ENCODE peak calls at places on chromosomes 4 and X, in seven cellular contexts. One of them, this sample, is unnamed.

GRCh38 chrX:13464599-13465275 is 104.7 kb upstream of the EGFL6 start:
- DNase-seq in HCT116: no peak
- DNase-seq in SK-N-SH: no peak
- DNase-seq in H1: no peak
- DNase-seq in HepG2: no peak
- DNase-seq in K562: no peak
- DNase-seq in GM12878: no peak
- DNase-seq in this sample: no peak

GRCh38 chr4:37604464-37604863 is 81.7 kb downstream of the RELL1 start:
- DNase-seq in HCT116: peak
- DNase-seq in SK-N-SH: no peak
- DNase-seq in H1: no peak
- DNase-seq in HepG2: no peak
- DNase-seq in K562: no peak
- DNase-seq in GM12878: no peak
- DNase-seq in this sample: no peak

GRCh38 chrX:79065696-79066095 is 78.8 kb upstream of the GPR174 start:
- DNase-seq in HCT116: no peak
- DNase-seq in SK-N-SH: no peak
- DNase-seq in H1: no peak
- DNase-seq in HepG2: no peak
- DNase-seq in K562: no peak
- DNase-seq in GM12878: peak
- DNase-seq in this sample: no peak

GRCh38 chr4:97984545-97985131 is 158.6 kb downstream of the STPG2 start:
- DNase-seq in HCT116: peak
- DNase-seq in SK-N-SH: no peak
- DNase-seq in H1: no peak
- DNase-seq in HepG2: no peak
- DNase-seq in K562: no peak
- DNase-seq in GM12878: no peak
- DNase-seq in this sample: no peak

GRCh38 chr4:81428002-81428401 is 43.7 kb downstream of the RASGEF1B start:
- DNase-seq in HCT116: no peak
- DNase-seq in SK-N-SH: no peak
- DNase-seq in H1: no peak
- DNase-seq in HepG2: no peak
- DNase-seq in K562: no peak
- DNase-seq in GM12878: no peak
- DNase-seq in this sample: no peak

GRCh38 chrX:69137371-69137881 is 27.8 kb downstream of the PJA1 start:
- DNase-seq in HCT116: no peak
- DNase-seq in SK-N-SH: no peak
- DNase-seq in H1: no peak
- DNase-seq in HepG2: no peak
- DNase-seq in K562: no peak
- DNase-seq in GM12878: no peak
- DNase-seq in this sample: peak

GRCh38 chr4:40199179-40199670 is 2.4 kb downstream of the RHOH start:
- DNase-seq in HCT116: no peak
- DNase-seq in SK-N-SH: no peak
- DNase-seq in H1: no peak
- DNase-seq in HepG2: no peak
- DNase-seq in K562: no peak
- DNase-seq in GM12878: no peak
- DNase-seq in this sample: no peak

GRCh38 chrX:39165185-39165584 is 363.9 kb downstream of the MID1IP1 start:
- DNase-seq in HCT116: no peak
- DNase-seq in SK-N-SH: no peak
- DNase-seq in H1: no peak
- DNase-seq in HepG2: no peak
- DNase-seq in K562: no peak
- DNase-seq in GM12878: no peak
- DNase-seq in this sample: no peak

GRCh38 chr4:169621754-169622481 is 1.5 kb downstream of the CLCN3 start:
- DNase-seq in HCT116: no peak
- DNase-seq in SK-N-SH: peak
- DNase-seq in H1: no peak
- DNase-seq in HepG2: peak
- DNase-seq in K562: peak
- DNase-seq in GM12878: no peak
- DNase-seq in this sample: no peak

GRCh38 chrX:37347420-37347819 is 1.7 kb upstream of the PRRG1 start:
- DNase-seq in HCT116: no peak
- DNase-seq in SK-N-SH: no peak
- DNase-seq in H1: no peak
- DNase-seq in HepG2: peak
- DNase-seq in K562: no peak
- DNase-seq in GM12878: no peak
- DNase-seq in this sample: no peak

GRCh38 chr4:148426643-148427042 is 15.6 kb downstream of the NR3C2 start:
- DNase-seq in HCT116: no peak
- DNase-seq in SK-N-SH: no peak
- DNase-seq in H1: no peak
- DNase-seq in HepG2: no peak
- DNase-seq in K562: no peak
- DNase-seq in GM12878: no peak
- DNase-seq in this sample: no peak

GRCh38 chr4:158884280-158884679 is 115.5 kb downstream of the FNIP2 start:
- DNase-seq in HCT116: no peak
- DNase-seq in SK-N-SH: no peak
- DNase-seq in H1: no peak
- DNase-seq in HepG2: no peak
- DNase-seq in K562: no peak
- DNase-seq in GM12878: no peak
- DNase-seq in this sample: no peak
- TF ChIP-seq YY1 in HCT116: no peak
- TF ChIP-seq YY1 in SK-N-SH: no peak
- TF ChIP-seq YY1 in H1: no peak
- TF ChIP-seq YY1 in HepG2: no peak
- TF ChIP-seq YY1 in K562: no peak
- TF ChIP-seq YY1 in GM12878: no peak
- TF ChIP-seq YY1 in this sample: no peak

GRCh38 chrX:24147165-24147564 is 2.4 kb upstream of the ZFX start:
- DNase-seq in HCT116: no peak
- DNase-seq in SK-N-SH: no peak
- DNase-seq in H1: no peak
- DNase-seq in HepG2: no peak
- DNase-seq in K562: no peak
- DNase-seq in GM12878: no peak
- DNase-seq in this sample: no peak

GRCh38 chrX:24145340-24146186 is 4.0 kb upstream of the ZFX start:
- DNase-seq in HCT116: no peak
- DNase-seq in SK-N-SH: peak
- DNase-seq in H1: no peak
- DNase-seq in HepG2: peak
- DNase-seq in K562: no peak
- DNase-seq in GM12878: no peak
- DNase-seq in this sample: no peak

GRCh38 chrX:24148118-24148517 is 1.4 kb upstream of the ZFX start:
- DNase-seq in HCT116: no peak
- DNase-seq in SK-N-SH: no peak
- DNase-seq in H1: no peak
- DNase-seq in HepG2: no peak
- DNase-seq in K562: no peak
- DNase-seq in GM12878: no peak
- DNase-seq in this sample: no peak

GRCh38 chrX:24144528-24144927 is 5.0 kb upstream of the ZFX start:
- DNase-seq in HCT116: no peak
- DNase-seq in SK-N-SH: no peak
- DNase-seq in H1: no peak
- DNase-seq in HepG2: no peak
- DNase-seq in K562: no peak
- DNase-seq in GM12878: no peak
- DNase-seq in this sample: no peak

DNA sequence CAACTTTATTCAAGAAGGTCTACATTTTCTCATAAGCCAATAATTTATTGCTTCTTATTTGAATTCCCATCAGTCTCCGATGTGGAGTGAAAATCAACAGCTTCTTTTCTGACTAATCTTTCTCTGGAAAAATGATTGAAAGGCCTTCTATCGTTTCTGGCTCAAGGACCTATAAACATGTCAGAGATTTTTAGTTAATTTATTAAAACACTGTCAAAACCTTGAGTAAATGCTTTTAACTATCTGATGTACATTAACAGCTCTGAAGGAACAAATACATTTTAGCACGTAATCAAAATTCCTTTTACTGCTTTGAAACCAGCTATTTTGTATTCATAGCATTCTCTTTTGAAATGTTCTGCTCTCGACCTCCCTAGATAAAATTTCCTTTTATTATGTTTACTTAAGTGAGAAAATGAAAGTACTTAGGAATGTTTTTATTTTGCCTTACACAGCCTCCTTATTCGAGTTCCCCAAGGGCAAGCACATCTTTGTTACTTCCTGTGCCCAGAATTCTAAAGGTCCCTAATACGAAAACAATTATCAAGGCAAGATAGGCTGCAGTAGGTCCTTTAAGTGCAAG is 3.2 kb upstream of the ZFX start:
- DNase-seq in HCT116: no peak
- DNase-seq in SK-N-SH: no peak
- DNase-seq in H1: no peak
- DNase-seq in HepG2: no peak
- DNase-seq in K562: no peak
- DNase-seq in GM12878: no peak
- DNase-seq in this sample: no peak
- H3K9ac ChIP-seq in HCT116: peak
- H3K9ac ChIP-seq in SK-N-SH: peak
- H3K9ac ChIP-seq in H1: no peak
- H3K9ac ChIP-seq in HepG2: no peak
- H3K9ac ChIP-seq in K562: no peak
- H3K9ac ChIP-seq in GM12878: no peak
- H3K9ac ChIP-seq in this sample: no peak

DNA sequence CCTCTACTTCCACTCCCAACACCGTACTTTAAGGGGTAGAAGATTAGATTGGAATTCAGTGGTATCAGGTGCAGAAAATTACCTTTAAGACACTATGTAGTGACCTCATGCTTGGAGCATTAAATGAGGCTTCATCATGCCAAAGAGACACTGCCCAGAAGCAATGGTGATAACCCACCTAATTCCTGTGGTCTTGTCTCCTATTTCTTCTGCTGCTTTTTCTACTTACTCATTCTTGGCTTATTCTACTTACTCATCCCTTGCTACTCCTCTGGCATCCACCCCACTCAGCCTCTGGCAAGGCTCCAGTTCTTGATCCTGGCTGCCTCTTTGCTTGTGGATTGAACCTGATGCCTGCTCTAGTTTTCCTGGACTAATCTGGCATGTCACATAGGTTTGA is 62.3 kb upstream of the ADAMTS3 start:
- DNase-seq in HCT116: no peak
- DNase-seq in SK-N-SH: peak
- DNase-seq in H1: no peak
- DNase-seq in HepG2: no peak
- DNase-seq in K562: no peak
- DNase-seq in GM12878: no peak
- DNase-seq in this sample: no peak
- TF ChIP-seq YY1 in HCT116: no peak
- TF ChIP-seq YY1 in SK-N-SH: no peak
- TF ChIP-seq YY1 in H1: no peak
- TF ChIP-seq YY1 in HepG2: no peak
- TF ChIP-seq YY1 in K562: no peak
- TF ChIP-seq YY1 in GM12878: no peak
- TF ChIP-seq YY1 in this sample: no peak

GRCh38 chr4:156729416-156729815 is 242.2 kb downstream of the PDGFC start:
- DNase-seq in HCT116: no peak
- DNase-seq in SK-N-SH: no peak
- DNase-seq in H1: no peak
- DNase-seq in HepG2: no peak
- DNase-seq in K562: no peak
- DNase-seq in GM12878: no peak
- DNase-seq in this sample: no peak

GRCh38 chr4:156733582-156733981 is 238.0 kb downstream of the PDGFC start:
- DNase-seq in HCT116: no peak
- DNase-seq in SK-N-SH: no peak
- DNase-seq in H1: no peak
- DNase-seq in HepG2: no peak
- DNase-seq in K562: no peak
- DNase-seq in GM12878: no peak
- DNase-seq in this sample: no peak

GRCh38 chr4:156738756-156739155 is 232.8 kb downstream of the PDGFC start:
- DNase-seq in HCT116: no peak
- DNase-seq in SK-N-SH: no peak
- DNase-seq in H1: no peak
- DNase-seq in HepG2: no peak
- DNase-seq in K562: no peak
- DNase-seq in GM12878: no peak
- DNase-seq in this sample: no peak

GRCh38 chr4:156732634-156733033 is 239.0 kb downstream of the PDGFC start:
- DNase-seq in HCT116: no peak
- DNase-seq in SK-N-SH: no peak
- DNase-seq in H1: no peak
- DNase-seq in HepG2: no peak
- DNase-seq in K562: no peak
- DNase-seq in GM12878: no peak
- DNase-seq in this sample: no peak

DNA sequence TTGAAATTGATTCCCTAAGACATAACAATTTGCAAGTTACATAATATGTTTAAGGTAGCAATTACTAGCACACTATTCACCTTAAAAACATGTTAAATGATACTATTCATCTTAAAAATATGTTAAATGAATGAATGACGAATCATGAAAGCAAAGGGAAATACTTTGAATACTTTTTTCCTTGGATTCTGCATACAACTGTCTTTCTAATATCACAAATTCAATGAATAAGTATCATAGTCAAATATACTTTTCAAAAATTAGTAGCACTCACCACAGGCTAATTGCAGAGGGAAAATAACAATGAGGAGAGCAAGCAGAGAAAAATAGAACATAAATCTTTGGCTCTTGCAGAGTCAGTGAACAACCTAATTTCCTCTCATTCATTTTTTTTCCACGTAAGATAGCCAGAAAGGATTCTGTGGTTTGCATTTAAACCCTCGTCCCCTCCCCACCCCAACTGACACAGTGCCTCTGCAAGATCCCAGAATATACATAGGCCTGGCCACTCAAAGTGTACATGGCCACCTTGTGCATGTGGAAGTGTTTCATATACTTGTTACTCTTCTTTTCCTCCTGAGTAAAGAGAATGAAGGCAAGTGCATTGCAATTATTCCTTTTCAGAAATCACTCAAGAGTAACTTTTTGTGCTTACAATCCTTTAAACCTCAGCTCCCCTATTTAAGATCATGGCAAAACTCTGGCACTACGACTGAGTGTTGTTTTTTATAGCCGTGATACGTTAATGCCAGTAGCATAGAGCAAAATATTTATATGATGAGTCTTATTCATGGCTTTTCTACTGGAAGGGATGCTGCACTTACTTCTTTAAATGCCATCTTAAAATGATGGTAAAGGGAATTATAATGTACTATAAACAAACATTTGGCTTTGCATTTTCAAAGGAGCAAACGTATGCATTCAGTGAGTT is 236.4 kb downstream of the PDGFC start:
- DNase-seq in HCT116: no peak
- DNase-seq in SK-N-SH: no peak
- DNase-seq in H1: no peak
- DNase-seq in HepG2: no peak
- DNase-seq in K562: no peak
- DNase-seq in GM12878: no peak
- DNase-seq in this sample: no peak
- H3K9ac ChIP-seq in HCT116: no peak
- H3K9ac ChIP-seq in SK-N-SH: peak
- H3K9ac ChIP-seq in H1: no peak
- H3K9ac ChIP-seq in HepG2: no peak
- H3K9ac ChIP-seq in K562: no peak
- H3K9ac ChIP-seq in GM12878: no peak
- H3K9ac ChIP-seq in this sample: no peak

GRCh38 chrX:107744868-107745267 is 30.7 kb downstream of the TSC22D3 start:
- DNase-seq in HCT116: no peak
- DNase-seq in SK-N-SH: no peak
- DNase-seq in H1: no peak
- DNase-seq in HepG2: no peak
- DNase-seq in K562: no peak
- DNase-seq in GM12878: no peak
- DNase-seq in this sample: no peak
- TF ChIP-seq YY1 in HCT116: no peak
- TF ChIP-seq YY1 in SK-N-SH: no peak
- TF ChIP-seq YY1 in H1: no peak
- TF ChIP-seq YY1 in HepG2: no peak
- TF ChIP-seq YY1 in K562: no peak
- TF ChIP-seq YY1 in GM12878: no peak
- TF ChIP-seq YY1 in this sample: no peak

This sample was measured in NT2/D1.